ENCODE peak calls at places on chromosome 4, in four cellular contexts. A, I, G and F are unnamed samples.

GRCh38 chr4:185470503-185471195 is 884 bp downstream of the CCDC110 start:
- DNase-seq in G (peak), A (peak), I (peak), F (peak)

GRCh38 chr4:110005461-110006056 is 92.9 kb downstream of the EGF start:
- DNase-seq in I (no peak), G (no peak), A (no peak), F (no peak)

GRCh38 chr4:68390205-68390604 is 40.3 kb upstream of the YTHDC1 start:
- DNase-seq in G (no peak), I (no peak), A (no peak), F (no peak)

GRCh38 chr4:32519060-32519459 is 1798.9 kb downstream of the PCDH7 start:
- DNase-seq in A (no peak), G (no peak), I (no peak), F (no peak)

GRCh38 chr4:94256833-94257232 is 49.2 kb downstream of the SMARCAD1 start:
- DNase-seq in A (no peak), G (no peak), I (no peak), F (no peak)

GRCh38 chr4:24476209-24476781 is 108.1 kb downstream of the DHX15 start:
- DNase-seq in G (no peak), I (no peak), A (no peak), F (no peak)

GRCh38 chr4:7066493-7066892 is 1.4 kb downstream of the GRPEL1 start:
- DNase-seq in A (no peak), G (no peak), I (no peak), F (no peak)

GRCh38 chr4:33837043-33837442 is 2407.3 kb downstream of the ARAP2 start:
- DNase-seq in A (no peak), I (no peak), G (no peak), F (no peak)

GRCh38 chr4:107648178-107648991 is 71.6 kb downstream of the PAPSS1 start:
- DNase-seq in G (no peak), A (no peak), I (no peak), F (no peak)

GRCh38 chr4:128384091-128384520 is 96.5 kb upstream of the PGRMC2 start:
- DNase-seq in G (no peak), I (no peak), A (no peak), F (no peak)

GRCh38 chr4:90030202-90030601 is 97.0 kb upstream of the CCSER1 start:
- DNase-seq in I (no peak), A (no peak), G (no peak), F (no peak)

GRCh38 chr4:158865520-158866177 is 96.8 kb downstream of the FNIP2 start:
- DNase-seq in I (no peak), A (no peak), G (no peak), F (no peak)

GRCh38 chr4:155738548-155738947 is 20.3 kb upstream of the GUCY1B1 start:
- DNase-seq in A (no peak), I (no peak), G (no peak), F (no peak)

GRCh38 chr4:122762520-122762919 is 30.0 kb downstream of the BBS12 start:
- DNase-seq in G (no peak), A (no peak), I (no peak), F (no peak)

GRCh38 chr4:185307136-185307950 is 88.4 kb downstream of the LRP2BP start:
- DNase-seq in A (no peak), I (no peak), G (no peak), F (peak)

GRCh38 chr4:81499840-81500239 is 28.1 kb upstream of the RASGEF1B start:
- DNase-seq in A (no peak), G (no peak), I (no peak), F (no peak)

GRCh38 chr4:125428832-125429231 is 114.1 kb downstream of the FAT4 start:
- DNase-seq in G (no peak), A (no peak), I (no peak), F (no peak)

GRCh38 chr4:172547724-172548123 is 620.9 kb upstream of the GALNT7 start:
- DNase-seq in G (no peak), A (no peak), I (no peak), F (no peak)

GRCh38 chr4:150004481-150004880 is 73.8 kb upstream of the DCLK2 start:
- DNase-seq in I (no peak), A (no peak), G (no peak), F (no peak)

DNA sequence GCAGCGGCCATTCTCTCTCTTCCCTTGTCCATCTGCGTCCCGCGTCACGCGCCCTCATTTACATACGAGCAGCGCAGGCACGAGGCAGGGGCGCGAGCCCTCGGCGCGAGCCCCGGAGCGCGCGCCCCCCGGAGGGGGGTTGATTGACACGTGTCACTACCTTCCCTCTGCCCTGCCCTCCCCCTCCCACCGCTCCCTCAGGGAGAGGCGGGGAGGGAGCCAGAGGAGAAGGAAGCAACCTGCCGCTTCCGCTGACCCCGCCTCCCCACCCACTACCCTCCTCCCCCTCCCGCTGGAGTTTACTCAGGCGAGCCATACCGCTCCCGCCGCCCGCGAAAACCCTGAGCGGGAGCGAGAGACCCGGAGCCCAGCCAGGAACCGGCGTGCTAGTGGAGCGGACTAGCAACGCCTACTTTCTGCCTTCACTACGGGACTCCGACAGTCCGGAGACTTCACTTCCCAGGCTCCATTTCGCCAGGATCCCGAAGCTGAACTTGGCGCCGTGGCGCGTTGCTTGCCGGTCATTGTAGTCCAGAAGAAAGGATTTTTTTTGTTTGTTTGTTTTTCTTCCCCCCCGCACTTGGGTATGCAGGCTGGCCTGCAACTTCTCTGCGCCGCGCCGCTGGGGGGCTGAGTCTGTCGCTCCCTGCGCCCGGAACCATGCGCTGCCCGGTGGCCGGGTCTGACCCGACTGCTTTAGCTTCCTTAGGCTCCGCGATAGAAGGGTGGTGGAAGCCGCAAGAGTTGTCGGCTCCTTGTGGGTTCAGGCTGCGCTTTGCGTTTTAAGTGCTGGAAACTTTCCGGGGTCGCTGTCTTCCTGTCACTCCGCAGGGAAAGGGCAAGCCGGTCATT is at the start of gene LCORL:
- DNase-seq in I (peak), G (peak), A (peak), F (peak)
- TF ChIP-seq CTCF in I (no peak), G (no peak), A (no peak), F (no peak)

GRCh38 chr4:131978120-131978519 is 1171.0 kb upstream of the PCDH10 start:
- DNase-seq in G (no peak), A (no peak), I (no peak), F (no peak)
- TF ChIP-seq CTCF in G (no peak), A (no peak), I (no peak), F (no peak)

GRCh38 chr4:114312349-114312748 is 286.3 kb upstream of the UGT8 start:
- DNase-seq in I (no peak), A (no peak), G (no peak), F (no peak)

GRCh38 chr4:114316789-114317188 is 281.8 kb upstream of the UGT8 start:
- DNase-seq in I (no peak), A (no peak), G (no peak), F (no peak)

GRCh38 chr4:114317564-114317963 is 281.0 kb upstream of the UGT8 start:
- DNase-seq in I (no peak), A (no peak), G (no peak), F (no peak)

GRCh38 chr4:114311745-114312144 is 286.9 kb upstream of the UGT8 start:
- DNase-seq in A (no peak), G (no peak), I (no peak), F (no peak)
- TF ChIP-seq CTCF in A (no peak), G (no peak), I (no peak), F (no peak)

DNA sequence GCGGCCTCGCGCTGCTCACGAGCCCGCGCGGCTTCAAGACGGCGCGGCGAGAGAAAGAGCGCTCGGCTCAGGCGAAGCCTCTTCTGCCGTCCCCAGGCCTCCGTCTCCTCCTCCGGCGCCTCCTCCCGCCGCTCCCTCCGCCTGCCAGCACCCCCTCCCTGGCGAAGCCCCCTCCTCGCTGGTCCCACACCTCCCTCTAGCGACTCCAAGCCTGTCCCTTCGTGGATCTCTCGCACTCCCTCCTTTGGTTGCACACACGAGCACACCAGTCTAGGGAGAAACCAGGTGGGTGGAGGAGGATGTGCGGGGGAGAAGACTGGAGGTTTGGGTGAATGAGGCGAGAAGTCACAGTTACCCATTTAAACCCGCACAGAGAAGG is at the start of gene CAMK2D:
- DNase-seq in I (no peak), A (peak), G (peak), F (peak)
- TF ChIP-seq CTCF in I (no peak), A (peak), G (no peak), F (no peak)

DNA sequence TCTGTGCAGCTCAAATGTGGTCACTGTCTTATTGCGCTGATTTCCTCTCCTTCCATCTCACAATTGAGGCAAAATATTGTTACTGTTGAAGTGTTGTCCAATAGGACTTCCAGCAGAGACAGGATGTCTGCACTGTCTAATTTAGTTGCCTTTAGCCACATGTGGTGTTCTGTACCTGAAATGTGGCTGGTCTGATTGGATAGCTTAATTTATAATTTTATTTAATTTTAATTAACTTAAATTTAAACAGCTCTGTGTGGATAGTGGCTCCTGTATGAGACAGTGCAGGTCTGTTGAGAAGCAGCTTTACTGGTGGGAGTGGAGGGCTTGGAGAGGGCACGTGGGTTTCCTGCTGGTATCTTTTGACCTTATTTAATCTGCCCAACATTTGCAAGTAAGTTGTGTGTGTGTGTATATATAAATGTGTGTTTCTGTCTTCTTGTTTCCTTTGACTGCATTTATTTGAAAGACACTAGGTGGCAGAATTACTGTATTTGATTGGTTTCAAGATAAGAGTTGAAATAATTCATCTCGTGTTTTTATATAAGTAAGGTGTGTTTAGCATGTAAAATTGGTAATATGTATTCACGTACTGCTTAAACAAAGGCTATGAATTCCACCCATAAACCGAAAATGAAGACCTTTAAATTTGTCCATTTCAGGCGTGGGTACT is 55.3 kb upstream of the MSANTD1 start:
- DNase-seq in G (no peak), A (no peak), I (no peak), F (no peak)
- TF ChIP-seq CTCF in G (no peak), A (peak), I (no peak), F (no peak)

DNA sequence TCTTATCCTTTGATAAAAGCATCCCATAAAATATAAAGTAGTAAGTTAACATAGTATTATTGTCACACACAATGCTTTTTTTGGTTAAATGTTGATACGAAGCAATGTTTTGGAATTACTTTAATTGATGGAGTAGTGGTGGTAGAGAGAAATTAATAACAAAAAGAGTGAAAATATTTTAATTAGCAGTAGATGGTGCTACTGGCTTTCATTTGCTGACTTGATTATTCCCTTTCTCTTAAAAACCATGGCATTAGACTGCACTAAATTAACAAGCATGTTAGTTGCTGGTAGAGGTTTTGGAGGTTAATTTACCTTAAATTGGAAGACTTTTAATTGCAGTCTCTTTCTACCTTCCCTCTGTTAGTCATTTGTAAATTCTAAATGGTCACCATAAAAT is 8.9 kb upstream of the DCK start:
- DNase-seq in I (no peak), G (no peak), A (no peak), F (no peak)
- TF ChIP-seq CTCF in I (no peak), G (no peak), A (peak), F (no peak)

GRCh38 chr4:133839326-133839725 is 362.3 kb downstream of the PABPC4L start:
- DNase-seq in I (no peak), G (no peak), A (no peak), F (no peak)
- TF ChIP-seq CTCF in I (no peak), G (no peak), A (no peak), F (no peak)

DNA sequence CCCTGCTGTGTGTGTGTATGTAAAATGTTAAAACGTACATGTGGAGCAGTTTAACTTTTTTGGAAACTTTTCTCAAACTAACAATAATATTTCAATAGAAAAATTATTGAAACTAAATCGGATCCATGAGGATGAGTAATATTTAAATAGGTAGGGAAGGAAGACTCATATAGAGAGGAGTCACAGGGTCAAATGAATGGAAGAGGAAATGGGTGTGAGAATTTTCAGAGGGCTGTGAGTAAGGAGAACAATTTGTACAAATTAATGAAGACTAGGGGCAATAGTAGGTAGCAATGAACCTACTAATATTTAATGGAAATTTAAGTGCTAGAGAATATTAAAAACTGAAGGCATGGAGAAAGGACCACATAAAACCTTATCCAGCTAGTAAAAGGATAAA is 290.7 kb upstream of the PCDH18 start:
- DNase-seq in G (no peak), I (no peak), A (no peak), F (no peak)
- TF ChIP-seq CTCF in G (no peak), I (no peak), A (no peak), F (no peak)

GRCh38 chr4:141657550-141657949 is 21.2 kb downstream of the IL15 start:
- DNase-seq in I (no peak), G (no peak), A (no peak), F (no peak)

GRCh38 chr4:141656031-141656430 is 19.6 kb downstream of the IL15 start:
- DNase-seq in A (no peak), I (no peak), G (no peak), F (no peak)

GRCh38 chr4:141658316-141658715 is 21.9 kb downstream of the IL15 start:
- DNase-seq in I (no peak), A (no peak), G (no peak), F (no peak)

GRCh38 chr4:141652161-141652778 is 15.9 kb downstream of the IL15 start:
- DNase-seq in A (no peak), I (no peak), G (no peak), F (no peak)

DNA sequence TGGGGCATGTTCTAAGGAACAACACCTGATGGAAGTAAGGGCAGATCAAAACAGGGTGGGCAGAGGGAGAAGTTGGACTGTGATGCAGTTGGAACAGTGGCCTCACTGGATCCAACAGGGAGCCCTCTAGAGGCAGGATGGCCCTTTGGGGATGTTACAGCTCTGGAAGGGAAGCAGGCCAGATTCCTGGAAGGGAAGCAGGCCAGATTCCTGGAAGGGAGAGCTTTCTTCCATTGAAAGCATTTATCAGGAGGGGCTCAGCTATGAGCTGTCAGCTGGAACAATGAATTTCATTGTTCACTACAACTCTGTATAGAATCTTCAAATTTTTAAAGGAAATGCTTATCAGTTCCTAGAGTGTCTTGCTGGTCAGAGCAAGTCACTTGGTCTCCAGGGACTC is 17.7 kb downstream of the IL15 start:
- DNase-seq in I (no peak), A (peak), G (no peak), F (peak)
- TF ChIP-seq CTCF in I (no peak), A (peak), G (no peak), F (no peak)

DNA sequence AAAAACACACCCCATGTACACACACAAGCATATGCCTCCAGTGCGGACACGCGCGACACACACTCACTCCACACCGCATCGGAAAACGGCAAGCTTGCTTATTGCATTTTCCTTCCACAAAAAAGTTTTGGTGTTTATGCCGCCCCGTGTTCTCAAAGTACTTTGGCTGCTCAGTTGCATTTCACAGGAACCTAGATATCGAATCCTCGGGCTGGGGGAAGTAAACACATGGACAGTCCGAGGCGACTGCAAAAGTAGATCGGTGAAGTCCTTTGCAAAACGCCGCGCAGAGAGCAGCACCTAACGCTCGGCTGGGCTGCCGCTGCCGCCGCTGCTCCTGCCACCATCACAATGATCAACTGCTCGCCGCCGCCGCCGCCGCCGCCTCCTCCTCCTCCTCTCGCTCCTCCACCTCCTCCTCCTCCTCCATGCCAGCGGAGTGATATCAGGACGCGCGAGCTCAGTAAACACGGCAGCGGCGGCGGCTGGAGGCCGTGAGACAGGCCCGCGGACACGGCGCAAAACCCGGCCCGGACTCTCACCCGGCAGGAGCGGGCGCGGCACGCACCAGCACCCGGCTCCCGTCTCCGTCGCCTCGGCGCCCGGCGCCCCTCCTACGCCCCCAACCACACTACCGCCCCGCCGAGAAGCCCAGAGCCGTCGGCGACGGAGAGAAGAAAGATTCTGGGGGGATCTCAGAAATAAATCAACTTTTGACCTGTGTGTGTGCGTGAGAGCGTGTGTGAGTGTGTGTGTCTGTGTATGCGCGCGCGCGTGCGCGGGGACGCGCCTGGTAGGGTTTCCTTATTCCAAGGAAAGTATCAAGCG is at the start of gene MAML3:
- DNase-seq in I (peak), G (peak), A (peak), F (peak)
- TF ChIP-seq CTCF in I (no peak), G (no peak), A (no peak), F (no peak)